ENCODE peak calls at places on chromosome 22, in four cellular contexts. One of them, this sample, is unnamed.

GRCh38 chr22:38717244-38717643 is 11.5 kb downstream of the GTPBP1 start:
- DNase-seq in lower leg skin: no peak
- DNase-seq in bronchial epithelial cell: no peak
- DNase-seq in mucosa of descending colon: no peak
- DNase-seq in this sample: no peak

GRCh38 chr22:49305215-49305965 is 522.3 kb downstream of the BRD1 start:
- DNase-seq in mucosa of descending colon: peak
- DNase-seq in lower leg skin: peak
- DNase-seq in bronchial epithelial cell: no peak
- DNase-seq in this sample: peak

GRCh38 chr22:48823941-48824340 is 1003.7 kb downstream of the BRD1 start:
- DNase-seq in lower leg skin: no peak
- DNase-seq in bronchial epithelial cell: no peak
- DNase-seq in mucosa of descending colon: no peak
- DNase-seq in this sample: no peak

GRCh38 chr22:45743687-45744086 is 72.1 kb downstream of the ATXN10 start:
- DNase-seq in lower leg skin: no peak
- DNase-seq in bronchial epithelial cell: peak
- DNase-seq in mucosa of descending colon: no peak
- DNase-seq in this sample: no peak

GRCh38 chr22:44154431-44154942 is 26.2 kb upstream of the PARVG start:
- DNase-seq in lower leg skin: no peak
- DNase-seq in mucosa of descending colon: no peak
- DNase-seq in bronchial epithelial cell: no peak
- DNase-seq in this sample: peak

GRCh38 chr22:48476599-48476998 is 1351.1 kb downstream of the BRD1 start:
- DNase-seq in mucosa of descending colon: no peak
- DNase-seq in lower leg skin: peak
- DNase-seq in bronchial epithelial cell: no peak
- DNase-seq in this sample: no peak

GRCh38 chr22:26377170-26377825 is 51.8 kb upstream of the ASPHD2 start:
- DNase-seq in mucosa of descending colon: no peak
- DNase-seq in lower leg skin: no peak
- DNase-seq in bronchial epithelial cell: no peak
- DNase-seq in this sample: peak

GRCh38 chr22:37823134-37823985 is at the start of gene GALR3:
- DNase-seq in bronchial epithelial cell: no peak
- DNase-seq in lower leg skin: no peak
- DNase-seq in mucosa of descending colon: no peak
- DNase-seq in this sample: no peak

GRCh38 chr22:29377979-29378378 is 10.4 kb downstream of the AP1B1 start:
- DNase-seq in lower leg skin: no peak
- DNase-seq in mucosa of descending colon: no peak
- DNase-seq in bronchial epithelial cell: peak
- DNase-seq in this sample: no peak

GRCh38 chr22:37088108-37088605 is 21.4 kb downstream of the TMPRSS6 start:
- DNase-seq in bronchial epithelial cell: peak
- DNase-seq in lower leg skin: no peak
- DNase-seq in mucosa of descending colon: no peak
- DNase-seq in this sample: peak

GRCh38 chr22:22682807-22683667 is 38.6 kb downstream of the GGTLC2 start:
- DNase-seq in bronchial epithelial cell: no peak
- DNase-seq in lower leg skin: peak
- DNase-seq in mucosa of descending colon: no peak
- DNase-seq in this sample: peak

GRCh38 chr22:50035131-50035881 is 22.7 kb upstream of the IL17REL start:
- DNase-seq in mucosa of descending colon: no peak
- DNase-seq in lower leg skin: no peak
- DNase-seq in bronchial epithelial cell: no peak
- DNase-seq in this sample: no peak

GRCh38 chr22:48500481-48501230 is 1327.0 kb downstream of the BRD1 start:
- DNase-seq in lower leg skin: no peak
- DNase-seq in mucosa of descending colon: no peak
- DNase-seq in bronchial epithelial cell: no peak
- DNase-seq in this sample: no peak

GRCh38 chr22:19984201-19984753 is 32.3 kb downstream of the ARVCF start:
- DNase-seq in lower leg skin: no peak
- DNase-seq in mucosa of descending colon: no peak
- DNase-seq in bronchial epithelial cell: peak
- DNase-seq in this sample: peak

GRCh38 chr22:25899566-25899965 is 157.6 kb downstream of the MYO18B start:
- DNase-seq in mucosa of descending colon: no peak
- DNase-seq in bronchial epithelial cell: no peak
- DNase-seq in lower leg skin: peak
- DNase-seq in this sample: no peak

GRCh38 chr22:38282397-38282796 is 9.6 kb upstream of the TMEM184B start:
- DNase-seq in lower leg skin: no peak
- DNase-seq in mucosa of descending colon: no peak
- DNase-seq in bronchial epithelial cell: peak
- DNase-seq in this sample: peak

GRCh38 chr22:25334091-25334490 is 114.7 kb downstream of the CRYBB2 start:
- DNase-seq in mucosa of descending colon: peak
- DNase-seq in bronchial epithelial cell: peak
- DNase-seq in lower leg skin: no peak
- DNase-seq in this sample: peak

GRCh38 chr22:19916941-19917340 is 24.6 kb upstream of the COMT start:
- DNase-seq in mucosa of descending colon: no peak
- DNase-seq in lower leg skin: no peak
- DNase-seq in bronchial epithelial cell: no peak
- DNase-seq in this sample: no peak

GRCh38 chr22:37604875-37605274 is 3.8 kb upstream of the GGA1 start:
- DNase-seq in lower leg skin: no peak
- DNase-seq in bronchial epithelial cell: no peak
- DNase-seq in mucosa of descending colon: peak
- DNase-seq in this sample: no peak

GRCh38 chr22:32375678-32376450 is 18.2 kb downstream of the RFPL3 start:
- DNase-seq in bronchial epithelial cell: no peak
- DNase-seq in lower leg skin: no peak
- DNase-seq in mucosa of descending colon: no peak
- DNase-seq in this sample: no peak

GRCh38 chr22:32376681-32377080 is 19.0 kb downstream of the RFPL3 start:
- DNase-seq in mucosa of descending colon: no peak
- DNase-seq in bronchial epithelial cell: no peak
- DNase-seq in lower leg skin: no peak
- DNase-seq in this sample: no peak

GRCh38 chr22:32380991-32381390 is 23.3 kb downstream of the RFPL3 start:
- DNase-seq in bronchial epithelial cell: peak
- DNase-seq in lower leg skin: no peak
- DNase-seq in mucosa of descending colon: no peak
- DNase-seq in this sample: no peak

DNA sequence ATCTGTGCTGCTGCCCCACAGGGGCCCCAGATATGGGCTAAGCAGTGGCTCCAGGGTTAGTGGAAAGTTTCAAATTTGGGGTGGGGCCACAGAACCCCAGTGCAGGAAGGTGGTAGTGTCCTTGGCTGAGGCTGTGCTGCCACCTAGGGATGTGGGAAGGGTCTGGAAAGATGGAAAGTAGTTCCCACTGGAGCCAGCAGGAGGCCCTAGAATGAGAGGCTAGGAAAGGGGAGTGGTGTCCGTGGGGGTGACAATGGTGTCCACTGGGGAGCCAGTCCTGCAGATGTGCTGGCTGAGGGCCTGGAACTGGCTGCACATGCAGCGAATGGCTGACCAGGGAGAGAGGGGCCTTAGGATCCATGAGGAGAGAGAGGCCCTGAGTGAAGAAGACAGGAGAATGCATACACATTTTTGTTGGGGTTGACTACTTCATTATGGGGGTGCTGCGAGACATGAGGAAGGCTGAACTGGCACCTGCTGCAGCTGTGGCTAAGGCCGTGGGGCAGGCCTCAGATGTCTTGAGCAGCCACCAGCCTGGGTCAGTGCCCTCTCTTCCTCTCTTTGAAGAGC is 21.1 kb downstream of the RFPL3 start:
- DNase-seq in lower leg skin: no peak
- DNase-seq in bronchial epithelial cell: peak
- DNase-seq in mucosa of descending colon: peak
- DNase-seq in this sample: peak
- TF ChIP-seq CTCF in lower leg skin: no peak
- TF ChIP-seq CTCF in bronchial epithelial cell: peak
- TF ChIP-seq CTCF in mucosa of descending colon: no peak
- TF ChIP-seq CTCF in this sample: peak

GRCh38 chr22:18076060-18076497 is 1.7 kb upstream of the PEX26 start:
- DNase-seq in lower leg skin: peak
- DNase-seq in mucosa of descending colon: peak
- DNase-seq in bronchial epithelial cell: peak
- DNase-seq in this sample: peak
- H3K4me3 ChIP-seq in lower leg skin: no peak
- H3K4me3 ChIP-seq in mucosa of descending colon: no peak
- H3K4me3 ChIP-seq in bronchial epithelial cell: no peak
- H3K4me3 ChIP-seq in this sample: no peak

DNA sequence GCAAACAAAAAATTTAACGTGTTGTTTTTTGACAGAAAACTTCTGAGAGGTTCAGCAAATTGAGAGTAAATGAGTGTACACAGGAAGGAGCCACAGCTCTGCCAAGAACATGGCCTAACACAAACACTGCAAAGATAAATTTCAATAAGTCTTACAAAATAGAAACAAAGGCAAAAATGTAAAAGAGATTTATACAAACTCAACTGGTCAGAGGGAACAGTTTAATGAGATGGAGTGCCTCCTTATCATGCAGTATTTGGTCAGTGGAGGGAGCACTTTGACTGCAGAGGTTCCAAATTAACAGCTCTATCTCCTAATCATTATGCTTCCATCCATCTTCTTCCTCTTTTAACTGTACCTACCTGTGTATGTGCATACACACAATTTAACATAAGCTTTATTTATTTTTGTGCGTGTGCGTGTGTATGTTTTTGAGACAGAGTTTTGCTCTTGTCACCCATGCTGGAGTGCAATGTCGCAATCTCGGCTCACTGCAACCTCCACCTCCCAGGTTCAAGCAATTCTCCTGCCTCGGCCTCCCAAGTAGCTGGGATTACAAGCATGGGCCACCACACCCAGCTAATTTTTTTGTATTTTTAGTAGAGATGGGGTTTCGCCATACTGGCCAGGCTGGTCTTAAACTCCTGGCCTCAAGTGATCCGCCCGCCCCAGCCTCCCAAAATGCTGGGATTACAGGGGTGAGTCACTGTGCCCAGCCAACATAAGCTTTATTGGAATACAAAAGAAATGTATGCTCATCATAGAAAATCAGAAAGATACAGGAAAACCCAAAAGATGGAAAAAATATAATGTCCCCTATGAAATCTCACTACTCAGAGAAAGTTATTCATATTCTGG is 111.9 kb downstream of the MRTFA start:
- DNase-seq in bronchial epithelial cell: peak
- DNase-seq in lower leg skin: no peak
- DNase-seq in mucosa of descending colon: no peak
- DNase-seq in this sample: peak
- TF ChIP-seq CTCF in bronchial epithelial cell: peak
- TF ChIP-seq CTCF in lower leg skin: no peak
- TF ChIP-seq CTCF in mucosa of descending colon: no peak
- TF ChIP-seq CTCF in this sample: peak

GRCh38 chr22:42719133-42719532 is 1.5 kb downstream of the A4GALT start:
- DNase-seq in bronchial epithelial cell: peak
- DNase-seq in mucosa of descending colon: no peak
- DNase-seq in lower leg skin: no peak
- DNase-seq in this sample: no peak
- H3K4me3 ChIP-seq in bronchial epithelial cell: peak
- H3K4me3 ChIP-seq in mucosa of descending colon: no peak
- H3K4me3 ChIP-seq in lower leg skin: no peak
- H3K4me3 ChIP-seq in this sample: peak